ENCODE peak calls at places on chromosomes 4 and X, in five cellular contexts. One of them, this sample, is unnamed.
A peak's percentile ranks its signal among the peaks of the same experiment; 100 is the strongest.

GRCh38 chr4:124633285-124633941 is 79.1 kb downstream of the ANKRD50 start:
- DNase-seq in D721Med: no peak
- DNase-seq in astrocyte: no peak
- DNase-seq in GM13977: no peak
- DNase-seq in lower lobe of right lung: no peak
- DNase-seq in this sample: no peak

GRCh38 chrX:42976729-42977366 is 198.9 kb upstream of the PPP1R2C start:
- DNase-seq in D721Med: no peak
- DNase-seq in astrocyte: peak; percentile 2
- DNase-seq in GM13977: no peak
- DNase-seq in lower lobe of right lung: no peak
- DNase-seq in this sample: no peak

GRCh38 chrX:18961686-18962085 is 22.2 kb downstream of the PHKA2 start:
- DNase-seq in D721Med: no peak
- DNase-seq in astrocyte: no peak
- DNase-seq in GM13977: no peak
- DNase-seq in lower lobe of right lung: no peak
- DNase-seq in this sample: no peak

GRCh38 chrX:69136546-69137331 is 28.5 kb downstream of the PJA1 start:
- DNase-seq in D721Med: no peak
- DNase-seq in astrocyte: no peak
- DNase-seq in GM13977: no peak
- DNase-seq in lower lobe of right lung: no peak
- DNase-seq in this sample: peak; percentile 76

GRCh38 chrX:40145001-40145631 is 47.4 kb upstream of the BCOR start:
- DNase-seq in D721Med: no peak
- DNase-seq in astrocyte: no peak
- DNase-seq in GM13977: peak; percentile 48
- DNase-seq in lower lobe of right lung: no peak
- DNase-seq in this sample: no peak

GRCh38 chrX:47697171-47697570 is 38.2 kb upstream of the UXT start:
- DNase-seq in D721Med: no peak
- DNase-seq in astrocyte: no peak
- DNase-seq in GM13977: no peak
- DNase-seq in lower lobe of right lung: no peak
- DNase-seq in this sample: no peak

GRCh38 chr4:14445882-14446281 is 556.4 kb upstream of the CPEB2 start:
- DNase-seq in D721Med: no peak
- DNase-seq in astrocyte: no peak
- DNase-seq in GM13977: no peak
- DNase-seq in lower lobe of right lung: no peak
- DNase-seq in this sample: no peak

GRCh38 chr4:8096690-8097061 is 61.9 kb downstream of the ABLIM2 start:
- DNase-seq in D721Med: no peak
- DNase-seq in astrocyte: no peak
- DNase-seq in GM13977: no peak
- DNase-seq in lower lobe of right lung: no peak
- DNase-seq in this sample: no peak

GRCh38 chrX:48003367-48003757 is 427 bp downstream of the ZNF182 start:
- DNase-seq in D721Med: no peak
- DNase-seq in astrocyte: no peak
- DNase-seq in GM13977: no peak
- DNase-seq in lower lobe of right lung: no peak
- DNase-seq in this sample: peak; percentile 11

GRCh38 chr4:77449996-77450395 is 155.6 kb upstream of the CXCL13 start:
- DNase-seq in D721Med: no peak
- DNase-seq in astrocyte: no peak
- DNase-seq in GM13977: no peak
- DNase-seq in lower lobe of right lung: no peak
- DNase-seq in this sample: no peak

GRCh38 chrX:134969726-134970125 is 21.1 kb upstream of the SMIM10 start:
- DNase-seq in D721Med: no peak
- DNase-seq in astrocyte: no peak
- DNase-seq in GM13977: no peak
- DNase-seq in lower lobe of right lung: no peak
- DNase-seq in this sample: no peak

GRCh38 chrX:24466025-24466424 is 939 bp downstream of the PDK3 start:
- DNase-seq in D721Med: no peak
- DNase-seq in astrocyte: no peak
- DNase-seq in GM13977: no peak
- DNase-seq in lower lobe of right lung: no peak
- DNase-seq in this sample: no peak

GRCh38 chrX:24464498-24464835 is 619 bp upstream of the PDK3 start:
- DNase-seq in D721Med: no peak
- DNase-seq in astrocyte: no peak
- DNase-seq in GM13977: no peak
- DNase-seq in lower lobe of right lung: no peak
- DNase-seq in this sample: no peak

GRCh38 chrX:24463077-24463476 is 2.0 kb upstream of the PDK3 start:
- DNase-seq in D721Med: no peak
- DNase-seq in astrocyte: no peak
- DNase-seq in GM13977: no peak
- DNase-seq in lower lobe of right lung: no peak
- DNase-seq in this sample: no peak

GRCh38 chrX:24465524-24465850 is 401 bp downstream of the PDK3 start:
- DNase-seq in D721Med: no peak
- DNase-seq in astrocyte: no peak
- DNase-seq in GM13977: no peak
- DNase-seq in lower lobe of right lung: no peak
- DNase-seq in this sample: no peak

GRCh38 chrX:24464836-24465523 is at the start of gene PDK3:
- DNase-seq in D721Med: peak; percentile 51
- DNase-seq in astrocyte: peak; percentile 59
- DNase-seq in GM13977: peak; percentile 87
- DNase-seq in lower lobe of right lung: peak; percentile 92
- DNase-seq in this sample: peak; percentile 83
- TF ChIP-seq CTCF in D721Med: no peak
- TF ChIP-seq CTCF in astrocyte: no peak
- TF ChIP-seq CTCF in GM13977: no peak
- TF ChIP-seq CTCF in lower lobe of right lung: no peak
- TF ChIP-seq CTCF in this sample: no peak

GRCh38 chrX:46653482-46653881 is 79.9 kb downstream of the CHST7 start:
- DNase-seq in D721Med: no peak
- DNase-seq in astrocyte: no peak
- DNase-seq in GM13977: no peak
- DNase-seq in lower lobe of right lung: peak; percentile 41
- DNase-seq in this sample: peak; percentile 15
- TF ChIP-seq CTCF in D721Med: peak; percentile 21
- TF ChIP-seq CTCF in astrocyte: peak; percentile 7
- TF ChIP-seq CTCF in GM13977: peak; percentile 57
- TF ChIP-seq CTCF in lower lobe of right lung: peak; percentile 28
- TF ChIP-seq CTCF in this sample: no peak

GRCh38 chrX:153968754-153969124 is 2.9 kb downstream of the HCFC1 start:
- DNase-seq in D721Med: no peak
- DNase-seq in astrocyte: no peak
- DNase-seq in GM13977: no peak
- DNase-seq in lower lobe of right lung: no peak
- DNase-seq in this sample: no peak
- TF ChIP-seq CTCF in D721Med: peak; percentile 10
- TF ChIP-seq CTCF in astrocyte: no peak
- TF ChIP-seq CTCF in GM13977: peak; percentile 32
- TF ChIP-seq CTCF in lower lobe of right lung: peak; percentile 3
- TF ChIP-seq CTCF in this sample: no peak

DNA sequence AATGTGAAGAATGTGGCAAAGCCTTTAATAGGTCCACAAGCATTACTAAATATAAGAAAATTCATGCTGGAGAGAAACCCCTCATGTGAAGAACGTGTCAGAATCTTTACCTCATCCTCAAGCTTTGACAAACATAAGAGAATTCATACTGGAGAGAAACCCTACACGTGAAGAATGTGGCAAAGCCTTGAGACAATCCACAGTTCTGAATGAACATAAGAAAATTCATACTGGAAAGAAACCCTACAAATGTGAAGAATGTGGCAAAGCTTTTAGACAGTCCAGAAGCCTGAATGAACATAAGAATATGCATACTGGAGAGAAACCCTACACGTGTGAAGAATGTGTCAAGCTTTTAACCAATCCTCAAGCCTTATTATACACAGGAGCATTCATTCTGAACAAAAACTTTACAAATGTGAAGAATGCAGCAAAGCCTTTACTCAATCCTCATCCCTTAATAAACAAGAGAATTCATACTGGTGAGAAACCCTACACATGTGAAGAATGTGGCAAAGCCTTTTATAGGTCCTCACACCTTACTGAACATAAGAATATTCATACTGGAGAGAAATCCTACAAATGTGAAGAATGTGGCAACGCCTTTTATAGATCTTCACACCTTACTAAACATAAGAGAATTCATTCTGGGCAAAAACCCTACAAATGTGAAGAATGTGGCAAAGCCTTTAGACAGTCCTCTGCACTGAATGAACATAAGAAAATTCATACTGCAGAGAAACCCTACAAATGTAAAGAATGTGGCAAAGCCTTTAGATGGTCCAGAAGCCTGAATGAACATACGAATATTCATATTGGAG is 51.1 kb downstream of the ZNF732 start:
- DNase-seq in D721Med: no peak
- DNase-seq in astrocyte: no peak
- DNase-seq in GM13977: no peak
- DNase-seq in lower lobe of right lung: no peak
- DNase-seq in this sample: no peak
- TF ChIP-seq CTCF in D721Med: no peak
- TF ChIP-seq CTCF in astrocyte: no peak
- TF ChIP-seq CTCF in GM13977: no peak
- TF ChIP-seq CTCF in lower lobe of right lung: no peak
- TF ChIP-seq CTCF in this sample: no peak

GRCh38 chrX:13125188-13125587 is 80.8 kb upstream of the FAM9C start:
- DNase-seq in D721Med: no peak
- DNase-seq in astrocyte: no peak
- DNase-seq in GM13977: no peak
- DNase-seq in lower lobe of right lung: no peak
- DNase-seq in this sample: no peak

GRCh38 chrX:13123247-13123856 is 78.9 kb upstream of the FAM9C start:
- DNase-seq in D721Med: no peak
- DNase-seq in astrocyte: no peak
- DNase-seq in GM13977: no peak
- DNase-seq in lower lobe of right lung: no peak
- DNase-seq in this sample: no peak

GRCh38 chrX:13123857-13124345 is 79.5 kb upstream of the FAM9C start:
- DNase-seq in D721Med: no peak
- DNase-seq in astrocyte: peak; percentile 74
- DNase-seq in GM13977: no peak
- DNase-seq in lower lobe of right lung: no peak
- DNase-seq in this sample: no peak

GRCh38 chrX:13128104-13128503 is 83.7 kb upstream of the FAM9C start:
- DNase-seq in D721Med: no peak
- DNase-seq in astrocyte: no peak
- DNase-seq in GM13977: no peak
- DNase-seq in lower lobe of right lung: no peak
- DNase-seq in this sample: no peak

DNA sequence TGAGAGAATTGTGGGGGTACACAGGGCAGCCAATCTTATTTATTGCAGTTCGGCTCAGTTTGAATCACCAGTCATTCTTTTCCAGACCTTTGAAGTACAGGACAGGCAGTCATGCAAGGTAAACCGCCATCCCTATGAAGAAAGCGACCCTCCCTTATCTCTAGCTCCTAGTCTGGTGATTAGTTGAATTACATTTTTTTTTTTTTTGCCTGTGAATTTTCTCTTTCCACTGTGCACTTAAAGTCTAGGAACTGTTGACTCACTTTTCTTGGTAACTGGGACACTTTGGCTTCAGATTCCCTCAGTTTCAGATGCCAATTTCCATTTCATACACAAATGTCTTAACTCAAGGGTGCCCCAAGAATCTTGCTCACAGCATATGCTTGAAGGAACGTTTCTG is 82.4 kb upstream of the FAM9C start:
- DNase-seq in D721Med: no peak
- DNase-seq in astrocyte: peak; percentile 55
- DNase-seq in GM13977: no peak
- DNase-seq in lower lobe of right lung: no peak
- DNase-seq in this sample: no peak
- TF ChIP-seq CTCF in D721Med: no peak
- TF ChIP-seq CTCF in astrocyte: no peak
- TF ChIP-seq CTCF in GM13977: no peak
- TF ChIP-seq CTCF in lower lobe of right lung: no peak
- TF ChIP-seq CTCF in this sample: no peak

DNA sequence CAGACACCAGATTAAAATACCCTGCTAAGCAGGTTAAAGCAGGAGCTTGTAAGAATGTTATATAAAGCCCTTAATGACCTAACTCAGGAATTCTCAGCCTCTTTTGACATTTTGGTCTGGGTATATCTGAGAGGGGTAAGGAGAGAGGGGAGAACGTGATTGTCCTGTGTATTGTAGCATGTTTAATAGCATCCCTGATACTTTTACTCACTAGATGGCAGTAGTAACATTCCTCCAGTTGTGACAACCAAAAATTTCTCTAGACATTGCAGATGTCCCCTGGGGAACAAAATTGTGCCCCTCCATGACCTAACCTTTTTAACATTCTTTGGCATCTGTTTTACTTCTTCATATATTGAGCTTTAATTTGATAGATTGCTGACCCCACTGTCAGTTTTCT is 17.9 kb downstream of the SMARCA5 start:
- DNase-seq in D721Med: no peak
- DNase-seq in astrocyte: no peak
- DNase-seq in GM13977: no peak
- DNase-seq in lower lobe of right lung: no peak
- DNase-seq in this sample: no peak
- TF ChIP-seq CTCF in D721Med: peak; percentile 33
- TF ChIP-seq CTCF in astrocyte: peak; percentile 49
- TF ChIP-seq CTCF in GM13977: peak; percentile 42
- TF ChIP-seq CTCF in lower lobe of right lung: peak; percentile 40
- TF ChIP-seq CTCF in this sample: no peak

GRCh38 chr4:5982156-5982973 is 35.9 kb downstream of the C4orf50 start:
- DNase-seq in D721Med: no peak
- DNase-seq in astrocyte: no peak
- DNase-seq in GM13977: no peak
- DNase-seq in lower lobe of right lung: no peak
- DNase-seq in this sample: no peak

GRCh38 chr4:5976431-5976830 is 41.8 kb downstream of the C4orf50 start:
- DNase-seq in D721Med: no peak
- DNase-seq in astrocyte: no peak
- DNase-seq in GM13977: no peak
- DNase-seq in lower lobe of right lung: no peak
- DNase-seq in this sample: no peak

GRCh38 chr4:5980436-5981155 is 37.6 kb downstream of the C4orf50 start:
- DNase-seq in D721Med: no peak
- DNase-seq in astrocyte: no peak
- DNase-seq in GM13977: no peak
- DNase-seq in lower lobe of right lung: no peak
- DNase-seq in this sample: no peak

GRCh38 chr4:5976921-5977320 is 41.3 kb downstream of the C4orf50 start:
- DNase-seq in D721Med: no peak
- DNase-seq in astrocyte: no peak
- DNase-seq in GM13977: no peak
- DNase-seq in lower lobe of right lung: no peak
- DNase-seq in this sample: no peak

DNA sequence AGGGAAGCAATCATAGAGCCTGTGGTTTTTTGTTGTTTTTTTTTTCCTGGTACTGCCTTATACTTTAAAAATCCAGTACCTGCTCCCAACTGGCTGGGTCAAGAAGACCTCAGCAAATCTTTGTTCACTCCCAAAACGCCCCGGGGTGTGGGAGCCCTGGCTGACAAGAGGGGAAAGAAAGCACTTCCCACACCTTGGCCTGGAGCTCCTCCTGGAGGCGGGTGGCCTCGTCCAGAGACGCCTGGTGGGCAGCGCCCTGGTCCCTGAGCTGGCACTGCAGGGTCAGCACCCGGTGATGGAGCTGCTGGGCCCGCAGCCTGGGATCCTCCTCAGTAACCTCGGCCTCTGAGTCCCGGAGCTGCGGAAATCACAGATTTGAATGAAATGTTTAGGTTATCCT is 38.2 kb downstream of the C4orf50 start:
- DNase-seq in D721Med: peak; percentile 56
- DNase-seq in astrocyte: no peak
- DNase-seq in GM13977: no peak
- DNase-seq in lower lobe of right lung: no peak
- DNase-seq in this sample: peak; percentile 91
- TF ChIP-seq CTCF in D721Med: peak; percentile 35
- TF ChIP-seq CTCF in astrocyte: peak; percentile 22
- TF ChIP-seq CTCF in GM13977: peak; percentile 16
- TF ChIP-seq CTCF in lower lobe of right lung: peak; percentile 60
- TF ChIP-seq CTCF in this sample: peak; percentile 46